ENCODE peak calls at places on chromosome 18, in five cellular contexts. P is GM13977, I is astrocyte of the cerebellum, F is AG09309, O is vagina. L is an unnamed sample.

GRCh38 chr18:65938592-65939372 is 188.0 kb downstream of the CDH7 start:
- DNase-seq in O (no peak), P (peak), F (no peak), I (peak), L (peak)

GRCh38 chr18:63099848-63100625 is 219.5 kb downstream of the BCL2 start:
- DNase-seq in O (no peak), I (no peak), F (no peak), P (no peak), L (no peak)

GRCh38 chr18:54926593-54927297 is 32.5 kb downstream of the CCDC68 start:
- DNase-seq in F (peak), O (no peak), I (no peak), P (no peak), L (no peak)

GRCh38 chr18:26621161-26622026 is 73.0 kb upstream of the KCTD1 start:
- DNase-seq in P (peak), I (no peak), O (no peak), F (no peak), L (peak)

GRCh38 chr18:27964811-27965210 is 212.1 kb downstream of the CDH2 start:
- DNase-seq in O (no peak), P (no peak), I (no peak), F (no peak), L (no peak)

GRCh38 chr18:36415606-36416005 is 118.1 kb downstream of the FHOD3 start:
- DNase-seq in F (no peak), I (no peak), O (no peak), P (no peak), L (no peak)

GRCh38 chr18:13539050-13539449 is 187.3 kb downstream of the FAM210A start:
- DNase-seq in F (no peak), P (no peak), O (peak), I (no peak), L (peak)

GRCh38 chr18:75320506-75320905 is 107.0 kb downstream of the SMIM21 start:
- DNase-seq in P (no peak), O (no peak), I (no peak), F (no peak), L (no peak)

GRCh38 chr18:61535401-61535800 is 202.2 kb downstream of the CDH20 start:
- DNase-seq in F (no peak), O (no peak), I (no peak), P (no peak), L (no peak)

GRCh38 chr18:13871701-13872100 is 43.6 kb downstream of the MC2R start:
- DNase-seq in P (no peak), O (no peak), I (no peak), F (no peak), L (no peak)

GRCh38 chr18:35971661-35972196 is 750 bp upstream of the RMP24 start:
- DNase-seq in O (no peak), I (no peak), F (no peak), P (no peak), L (no peak)

GRCh38 chr18:76380791-76381405 is 114.1 kb downstream of the ZNF516 start:
- DNase-seq in F (no peak), I (no peak), P (no peak), O (no peak), L (peak)

GRCh38 chr18:8870528-8870927 is 165.2 kb downstream of the MTCL1 start:
- DNase-seq in O (no peak), I (no peak), F (no peak), P (no peak), L (no peak)

GRCh38 chr18:62420513-62421209 is 95.6 kb downstream of the TNFRSF11A start:
- DNase-seq in I (no peak), P (peak), F (no peak), O (no peak), L (peak)

GRCh38 chr18:70280007-70280925 is 8.6 kb upstream of the SOCS6 start:
- DNase-seq in F (no peak), I (no peak), O (no peak), P (no peak), L (no peak)

GRCh38 chr18:45837283-45838070 is 12.0 kb downstream of the SIGLEC15 start:
- DNase-seq in O (no peak), I (no peak), P (no peak), F (no peak), L (peak)

GRCh38 chr18:21682276-21683051 is 22.1 kb downstream of the ABHD3 start:
- DNase-seq in F (peak), O (no peak), P (peak), I (peak), L (peak)

GRCh38 chr18:79947054-79947755 is 4.2 kb downstream of the SLC66A2 start:
- DNase-seq in I (no peak), P (no peak), O (no peak), F (no peak), L (no peak)

GRCh38 chr18:53745228-53745967 is 479.1 kb downstream of the MBD2 start:
- DNase-seq in P (no peak), O (no peak), I (no peak), F (no peak), L (no peak)

GRCh38 chr18:33916200-33916599 is 308.5 kb downstream of the NOL4 start:
- DNase-seq in P (no peak), F (no peak), O (no peak), I (no peak), L (no peak)

GRCh38 chr18:12307871-12308385 is at the start of gene TUBB6:
- DNase-seq in O (no peak), F (no peak), I (no peak), P (peak), L (peak)

GRCh38 chr18:7987284-7987976 is 420.3 kb downstream of the PTPRM start:
- DNase-seq in I (peak), O (no peak), F (peak), P (no peak), L (no peak)

GRCh38 chr18:54551590-54551989 is 39.5 kb upstream of the DYNAP start:
- DNase-seq in O (no peak), P (no peak), I (no peak), F (no peak), L (no peak)

GRCh38 chr18:26185267-26185666 is 41.0 kb upstream of the TAF4B start:
- DNase-seq in P (no peak), F (no peak), O (no peak), I (no peak), L (no peak)

GRCh38 chr18:5490753-5491240 is 53.0 kb downstream of the EPB41L3 start:
- DNase-seq in P (no peak), F (no peak), O (no peak), I (no peak), L (no peak)

DNA sequence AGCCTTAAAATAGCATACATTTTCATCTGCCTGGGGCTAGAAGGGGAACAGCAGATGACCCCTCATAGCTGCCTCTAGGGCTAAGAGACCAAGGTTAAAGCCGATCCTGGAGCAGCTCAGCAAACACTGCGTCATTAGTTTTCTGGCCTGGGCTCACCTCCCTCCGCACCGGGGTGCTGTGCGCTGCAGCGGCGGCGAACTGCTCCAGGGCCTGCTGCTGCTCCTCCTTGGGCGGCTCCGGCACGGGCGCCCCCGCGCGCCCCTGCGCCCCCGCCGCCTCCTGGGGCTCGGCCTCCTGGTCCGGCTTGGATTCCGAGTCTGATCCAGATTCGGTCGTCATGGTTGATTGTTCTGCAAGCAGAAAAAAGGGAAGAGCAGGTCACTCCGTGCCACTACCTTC is 55.0 kb downstream of the EPB41L3 start:
- DNase-seq in F (no peak), O (no peak), P (no peak), I (no peak), L (no peak)
- TF ChIP-seq CTCF in F (no peak), O (no peak), P (no peak), I (no peak), L (no peak)

GRCh38 chr18:44579028-44579692 is 101.5 kb upstream of the SETBP1 start:
- DNase-seq in I (no peak), F (no peak), P (peak), O (no peak), L (no peak)
- TF ChIP-seq CTCF in I (peak), F (peak), P (peak), O (no peak), L (peak)

GRCh38 chr18:50982802-50983179 is 15.0 kb downstream of the ELAC1 start:
- DNase-seq in O (no peak), F (no peak), P (no peak), I (peak), L (no peak)
- TF ChIP-seq CTCF in O (no peak), F (peak), P (peak), I (no peak), L (no peak)

GRCh38 chr18:47772374-47773248 is 157.8 kb downstream of the SMAD2 start:
- DNase-seq in O (peak), F (peak), P (peak), I (peak), L (peak)
- TF ChIP-seq CTCF in O (no peak), F (peak), P (peak), I (peak), L (peak)

DNA sequence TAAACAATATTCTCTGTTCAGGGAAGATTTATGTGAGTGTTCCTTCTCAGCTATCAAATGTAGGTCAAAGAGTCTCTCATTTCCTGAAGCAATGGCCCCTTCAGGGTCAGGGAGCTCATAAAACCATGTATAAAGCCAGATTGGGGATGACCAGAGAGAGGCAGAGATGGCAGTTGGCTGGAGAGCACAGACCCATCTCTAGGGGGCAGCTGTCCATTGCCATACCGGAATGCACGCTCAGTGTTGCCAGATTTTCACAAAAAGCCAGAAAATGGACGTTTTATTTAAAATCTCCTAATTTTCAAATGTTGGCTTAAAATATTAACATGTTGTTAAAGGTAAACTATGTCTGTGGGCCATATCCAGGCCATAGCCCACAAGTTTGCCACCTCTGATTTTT is 1920.7 kb upstream of the CELF4 start:
- DNase-seq in I (no peak), F (no peak), P (no peak), O (no peak), L (no peak)
- TF ChIP-seq CTCF in I (peak), F (no peak), P (no peak), O (no peak), L (no peak)

DNA sequence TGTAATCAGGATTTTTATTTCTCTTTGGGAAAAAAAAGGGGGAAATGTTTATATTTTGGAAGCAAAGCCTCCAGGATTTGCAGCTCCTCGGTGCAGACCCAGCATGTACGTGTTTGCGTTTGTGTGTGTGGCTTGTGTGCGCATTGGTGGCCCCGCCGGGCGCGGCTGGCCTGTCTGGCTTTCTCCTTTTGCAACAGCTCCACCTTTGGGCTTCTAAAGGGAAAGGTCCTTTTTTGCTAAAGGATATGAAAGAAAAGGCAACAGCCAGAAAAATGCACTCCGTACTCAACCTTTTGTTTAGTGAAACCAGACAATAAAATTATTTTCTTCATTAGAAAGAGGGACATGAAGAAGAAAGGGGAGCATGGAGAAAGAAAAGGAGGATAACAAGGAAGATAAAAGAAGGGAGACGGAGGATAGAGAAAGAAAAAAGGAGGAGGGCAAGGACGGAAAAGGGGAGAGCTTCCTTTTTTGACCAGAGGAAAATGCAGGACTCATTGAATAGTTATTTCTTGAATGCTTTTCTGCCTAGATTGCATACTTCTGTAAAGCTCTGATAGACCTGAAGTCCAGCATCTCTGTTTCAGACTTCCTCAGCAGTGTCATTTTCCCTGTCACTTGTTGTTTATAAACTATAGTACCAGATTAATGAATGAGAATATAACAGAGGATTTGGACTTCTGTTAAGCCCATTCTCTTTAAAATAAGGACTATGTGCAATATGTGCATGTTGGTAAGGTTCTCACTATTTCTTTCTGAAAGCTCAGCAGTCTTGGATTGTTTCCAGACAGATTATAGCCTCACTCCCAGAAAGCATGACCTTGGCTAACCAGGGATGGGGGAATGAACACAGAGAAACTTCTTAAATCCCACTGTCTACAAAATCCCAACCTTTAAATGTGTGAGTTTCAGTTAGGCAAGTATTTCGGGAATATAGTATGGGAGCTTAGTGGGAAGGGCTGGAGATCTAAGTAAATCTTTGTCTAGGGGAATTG is 563.1 kb upstream of the PIK3C3 start:
- DNase-seq in O (no peak), F (no peak), P (peak), I (peak), L (peak)
- TF ChIP-seq CTCF in O (no peak), F (peak), P (peak), I (peak), L (no peak)

GRCh38 chr18:59055345-59056032 is 84.2 kb upstream of the SEC11C start:
- DNase-seq in F (no peak), O (no peak), P (no peak), I (no peak), L (no peak)
- TF ChIP-seq CTCF in F (no peak), O (no peak), P (no peak), I (no peak), L (no peak)